ENCODE peak calls at places on chromosomes 13 and 19, in five cellular contexts. One of them, this sample, is unnamed.

GRCh38 chr19:11767633-11768133 is 883 bp downstream of the ZNF441 start:
- DNase-seq in CD8-positive, alpha-beta T cell: no peak
- DNase-seq in body of pancreas: peak
- DNase-seq in activated CD8-positive, alpha-beta T cell treated with anti-CD3 and anti-CD28 coated beads for 36 hours: peak
- DNase-seq in tibial nerve: peak
- DNase-seq in this sample: no peak

GRCh38 chr19:416416-416815 is 7.5 kb upstream of the C2CD4C start:
- DNase-seq in CD8-positive, alpha-beta T cell: no peak
- DNase-seq in activated CD8-positive, alpha-beta T cell treated with anti-CD3 and anti-CD28 coated beads for 36 hours: no peak
- DNase-seq in tibial nerve: no peak
- DNase-seq in body of pancreas: no peak
- DNase-seq in this sample: no peak

GRCh38 chr19:19098703-19099632 is 35.2 kb downstream of the SLC25A42 start:
- DNase-seq in activated CD8-positive, alpha-beta T cell treated with anti-CD3 and anti-CD28 coated beads for 36 hours: no peak
- DNase-seq in tibial nerve: no peak
- DNase-seq in CD8-positive, alpha-beta T cell: no peak
- DNase-seq in body of pancreas: no peak
- DNase-seq in this sample: no peak

GRCh38 chr19:17332677-17333581 is 1.7 kb downstream of the ANO8 start:
- DNase-seq in CD8-positive, alpha-beta T cell: no peak
- DNase-seq in activated CD8-positive, alpha-beta T cell treated with anti-CD3 and anti-CD28 coated beads for 36 hours: peak
- DNase-seq in tibial nerve: no peak
- DNase-seq in body of pancreas: peak
- DNase-seq in this sample: no peak

GRCh38 chr19:15418112-15418587 is 638 bp downstream of the AKAP8L start:
- DNase-seq in tibial nerve: no peak
- DNase-seq in body of pancreas: peak
- DNase-seq in CD8-positive, alpha-beta T cell: no peak
- DNase-seq in activated CD8-positive, alpha-beta T cell treated with anti-CD3 and anti-CD28 coated beads for 36 hours: no peak
- DNase-seq in this sample: no peak

GRCh38 chr13:100347941-100348340 is 240.6 kb downstream of the GGACT start:
- DNase-seq in tibial nerve: no peak
- DNase-seq in body of pancreas: no peak
- DNase-seq in activated CD8-positive, alpha-beta T cell treated with anti-CD3 and anti-CD28 coated beads for 36 hours: no peak
- DNase-seq in CD8-positive, alpha-beta T cell: no peak
- DNase-seq in this sample: no peak

GRCh38 chr19:46107371-46107770 is 17.1 kb downstream of the IGFL3 start:
- DNase-seq in CD8-positive, alpha-beta T cell: no peak
- DNase-seq in body of pancreas: no peak
- DNase-seq in activated CD8-positive, alpha-beta T cell treated with anti-CD3 and anti-CD28 coated beads for 36 hours: no peak
- DNase-seq in tibial nerve: no peak
- DNase-seq in this sample: no peak

GRCh38 chr13:101127741-101128353 is 288.5 kb downstream of the NALCN start:
- DNase-seq in CD8-positive, alpha-beta T cell: no peak
- DNase-seq in tibial nerve: peak
- DNase-seq in body of pancreas: peak
- DNase-seq in activated CD8-positive, alpha-beta T cell treated with anti-CD3 and anti-CD28 coated beads for 36 hours: peak
- DNase-seq in this sample: no peak

GRCh38 chr13:46334008-46334407 is 53.0 kb downstream of the RUBCNL start:
- DNase-seq in tibial nerve: no peak
- DNase-seq in CD8-positive, alpha-beta T cell: no peak
- DNase-seq in body of pancreas: no peak
- DNase-seq in activated CD8-positive, alpha-beta T cell treated with anti-CD3 and anti-CD28 coated beads for 36 hours: no peak
- DNase-seq in this sample: no peak

GRCh38 chr19:16326401-16327130 is 1.9 kb downstream of the KLF2 start:
- DNase-seq in CD8-positive, alpha-beta T cell: peak
- DNase-seq in tibial nerve: no peak
- DNase-seq in body of pancreas: no peak
- DNase-seq in activated CD8-positive, alpha-beta T cell treated with anti-CD3 and anti-CD28 coated beads for 36 hours: no peak
- DNase-seq in this sample: no peak

GRCh38 chr13:77215543-77215942 is 111.4 kb downstream of the MYCBP2 start:
- DNase-seq in CD8-positive, alpha-beta T cell: no peak
- DNase-seq in activated CD8-positive, alpha-beta T cell treated with anti-CD3 and anti-CD28 coated beads for 36 hours: no peak
- DNase-seq in tibial nerve: no peak
- DNase-seq in body of pancreas: no peak
- DNase-seq in this sample: no peak

GRCh38 chr19:36436531-36436930 is 18.1 kb upstream of the ZFP82 start:
- DNase-seq in body of pancreas: no peak
- DNase-seq in activated CD8-positive, alpha-beta T cell treated with anti-CD3 and anti-CD28 coated beads for 36 hours: no peak
- DNase-seq in tibial nerve: no peak
- DNase-seq in CD8-positive, alpha-beta T cell: no peak
- DNase-seq in this sample: no peak

GRCh38 chr19:13847900-13848677 is 28.8 kb upstream of the NANOS3 start:
- DNase-seq in CD8-positive, alpha-beta T cell: no peak
- DNase-seq in activated CD8-positive, alpha-beta T cell treated with anti-CD3 and anti-CD28 coated beads for 36 hours: no peak
- DNase-seq in body of pancreas: no peak
- DNase-seq in tibial nerve: no peak
- DNase-seq in this sample: no peak

GRCh38 chr19:1618157-1619093 is 13.2 kb upstream of the UQCR11 start:
- DNase-seq in CD8-positive, alpha-beta T cell: no peak
- DNase-seq in activated CD8-positive, alpha-beta T cell treated with anti-CD3 and anti-CD28 coated beads for 36 hours: peak
- DNase-seq in body of pancreas: peak
- DNase-seq in tibial nerve: no peak
- DNase-seq in this sample: no peak

GRCh38 chr13:68234278-68234677 is 1004.1 kb upstream of the PCDH9 start:
- DNase-seq in tibial nerve: no peak
- DNase-seq in activated CD8-positive, alpha-beta T cell treated with anti-CD3 and anti-CD28 coated beads for 36 hours: no peak
- DNase-seq in CD8-positive, alpha-beta T cell: no peak
- DNase-seq in body of pancreas: no peak
- DNase-seq in this sample: no peak

GRCh38 chr19:4831351-4832340 is at the start of gene TICAM1:
- DNase-seq in CD8-positive, alpha-beta T cell: peak
- DNase-seq in body of pancreas: peak
- DNase-seq in activated CD8-positive, alpha-beta T cell treated with anti-CD3 and anti-CD28 coated beads for 36 hours: peak
- DNase-seq in tibial nerve: peak
- DNase-seq in this sample: no peak

GRCh38 chr19:38216785-38217746 is 7.0 kb downstream of the DPF1 start:
- DNase-seq in tibial nerve: no peak
- DNase-seq in CD8-positive, alpha-beta T cell: no peak
- DNase-seq in body of pancreas: no peak
- DNase-seq in activated CD8-positive, alpha-beta T cell treated with anti-CD3 and anti-CD28 coated beads for 36 hours: no peak
- DNase-seq in this sample: no peak

GRCh38 chr19:2494084-2494446 is 18.1 kb downstream of the GADD45B start:
- DNase-seq in CD8-positive, alpha-beta T cell: no peak
- DNase-seq in tibial nerve: no peak
- DNase-seq in body of pancreas: peak
- DNase-seq in activated CD8-positive, alpha-beta T cell treated with anti-CD3 and anti-CD28 coated beads for 36 hours: no peak
- DNase-seq in this sample: no peak

DNA sequence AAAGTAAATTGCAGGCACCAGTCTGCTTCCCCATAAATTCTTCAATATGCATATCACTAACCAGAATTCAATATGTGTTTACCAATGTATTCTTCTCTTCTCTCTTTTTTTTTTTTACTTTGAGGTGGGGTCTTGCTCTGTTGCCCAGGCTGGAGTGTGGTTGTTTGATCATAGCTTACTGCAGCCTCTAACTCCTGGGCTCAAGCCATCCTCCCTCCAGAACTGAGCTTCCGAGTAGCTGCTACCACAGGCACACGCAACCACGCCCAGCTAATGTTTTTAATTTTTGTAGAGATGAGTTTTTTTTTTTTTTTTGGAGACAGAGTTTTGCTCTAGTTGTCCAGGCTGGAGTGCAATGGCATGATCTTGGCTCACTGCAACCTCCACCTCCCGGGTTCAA is 16.8 kb downstream of the LTBP4 start:
- DNase-seq in activated CD8-positive, alpha-beta T cell treated with anti-CD3 and anti-CD28 coated beads for 36 hours: no peak
- DNase-seq in body of pancreas: no peak
- DNase-seq in CD8-positive, alpha-beta T cell: no peak
- DNase-seq in tibial nerve: no peak
- DNase-seq in this sample: no peak
- TF ChIP-seq CTCF in activated CD8-positive, alpha-beta T cell treated with anti-CD3 and anti-CD28 coated beads for 36 hours: no peak
- TF ChIP-seq CTCF in body of pancreas: no peak
- TF ChIP-seq CTCF in CD8-positive, alpha-beta T cell: no peak
- TF ChIP-seq CTCF in tibial nerve: no peak
- TF ChIP-seq CTCF in this sample: no peak

DNA sequence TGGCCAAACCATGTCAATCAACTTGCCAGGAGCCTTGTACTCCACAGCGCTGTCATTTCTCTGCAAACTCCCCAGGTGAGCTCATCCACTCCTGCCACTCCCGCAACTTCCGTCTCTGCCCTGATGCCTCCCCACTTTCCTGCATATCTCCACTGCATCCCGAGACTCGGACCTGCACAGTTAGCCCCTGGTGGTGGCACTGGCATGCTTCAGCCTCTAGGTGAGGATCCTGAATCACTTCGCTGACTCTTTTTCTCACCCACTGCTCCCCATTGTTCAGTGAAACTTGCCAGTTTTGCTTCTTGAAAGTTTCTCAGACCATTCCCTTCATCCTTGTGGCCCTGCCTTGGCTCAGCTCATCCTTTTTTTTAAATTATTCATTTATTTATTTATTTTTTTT is 3.4 kb upstream of the CTU1 start:
- DNase-seq in activated CD8-positive, alpha-beta T cell treated with anti-CD3 and anti-CD28 coated beads for 36 hours: no peak
- DNase-seq in body of pancreas: no peak
- DNase-seq in tibial nerve: no peak
- DNase-seq in CD8-positive, alpha-beta T cell: no peak
- DNase-seq in this sample: no peak
- TF ChIP-seq CTCF in activated CD8-positive, alpha-beta T cell treated with anti-CD3 and anti-CD28 coated beads for 36 hours: peak
- TF ChIP-seq CTCF in body of pancreas: no peak
- TF ChIP-seq CTCF in tibial nerve: no peak
- TF ChIP-seq CTCF in CD8-positive, alpha-beta T cell: no peak
- TF ChIP-seq CTCF in this sample: peak

GRCh38 chr13:71754407-71754974 is 112.5 kb downstream of the DACH1 start:
- DNase-seq in tibial nerve: peak
- DNase-seq in body of pancreas: peak
- DNase-seq in CD8-positive, alpha-beta T cell: no peak
- DNase-seq in activated CD8-positive, alpha-beta T cell treated with anti-CD3 and anti-CD28 coated beads for 36 hours: no peak
- DNase-seq in this sample: no peak
- TF ChIP-seq CTCF in tibial nerve: peak
- TF ChIP-seq CTCF in body of pancreas: no peak
- TF ChIP-seq CTCF in CD8-positive, alpha-beta T cell: no peak
- TF ChIP-seq CTCF in activated CD8-positive, alpha-beta T cell treated with anti-CD3 and anti-CD28 coated beads for 36 hours: no peak
- TF ChIP-seq CTCF in this sample: peak

GRCh38 chr19:39540333-39540673 is 342 bp upstream of the EID2 start:
- DNase-seq in tibial nerve: no peak
- DNase-seq in activated CD8-positive, alpha-beta T cell treated with anti-CD3 and anti-CD28 coated beads for 36 hours: no peak
- DNase-seq in body of pancreas: no peak
- DNase-seq in CD8-positive, alpha-beta T cell: no peak
- DNase-seq in this sample: no peak
- TF ChIP-seq CTCF in tibial nerve: no peak
- TF ChIP-seq CTCF in activated CD8-positive, alpha-beta T cell treated with anti-CD3 and anti-CD28 coated beads for 36 hours: peak
- TF ChIP-seq CTCF in body of pancreas: no peak
- TF ChIP-seq CTCF in CD8-positive, alpha-beta T cell: peak
- TF ChIP-seq CTCF in this sample: peak

DNA sequence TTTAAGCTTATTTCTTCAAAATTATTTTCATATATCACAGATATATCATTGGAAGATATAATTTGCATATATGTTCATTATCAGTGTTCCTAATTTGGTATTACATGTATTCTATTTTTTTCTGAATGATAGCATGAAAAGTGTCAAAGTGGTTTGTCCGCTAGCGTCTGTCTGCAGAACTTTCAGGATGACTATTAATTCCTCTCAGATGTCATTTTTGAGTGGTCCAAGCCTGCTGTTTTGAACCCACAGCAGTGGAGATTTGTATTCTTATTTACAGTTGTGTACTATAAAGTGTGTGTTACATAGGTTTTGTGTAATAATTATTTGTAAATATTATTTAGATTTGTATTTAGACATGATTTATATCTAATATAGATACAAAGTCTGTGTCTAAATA is 8.5 kb downstream of the UTP14C start:
- DNase-seq in activated CD8-positive, alpha-beta T cell treated with anti-CD3 and anti-CD28 coated beads for 36 hours: no peak
- DNase-seq in body of pancreas: no peak
- DNase-seq in CD8-positive, alpha-beta T cell: no peak
- DNase-seq in tibial nerve: no peak
- DNase-seq in this sample: no peak
- TF ChIP-seq CTCF in activated CD8-positive, alpha-beta T cell treated with anti-CD3 and anti-CD28 coated beads for 36 hours: no peak
- TF ChIP-seq CTCF in body of pancreas: no peak
- TF ChIP-seq CTCF in CD8-positive, alpha-beta T cell: no peak
- TF ChIP-seq CTCF in tibial nerve: no peak
- TF ChIP-seq CTCF in this sample: no peak

GRCh38 chr13:32025730-32026129 is 5.8 kb upstream of the FRY start:
- DNase-seq in CD8-positive, alpha-beta T cell: no peak
- DNase-seq in tibial nerve: no peak
- DNase-seq in activated CD8-positive, alpha-beta T cell treated with anti-CD3 and anti-CD28 coated beads for 36 hours: no peak
- DNase-seq in body of pancreas: no peak
- DNase-seq in this sample: no peak

GRCh38 chr13:32026619-32027018 is 5.0 kb upstream of the FRY start:
- DNase-seq in body of pancreas: no peak
- DNase-seq in activated CD8-positive, alpha-beta T cell treated with anti-CD3 and anti-CD28 coated beads for 36 hours: no peak
- DNase-seq in tibial nerve: no peak
- DNase-seq in CD8-positive, alpha-beta T cell: no peak
- DNase-seq in this sample: no peak

GRCh38 chr13:32023096-32023495 is 8.5 kb upstream of the FRY start:
- DNase-seq in body of pancreas: no peak
- DNase-seq in tibial nerve: no peak
- DNase-seq in CD8-positive, alpha-beta T cell: no peak
- DNase-seq in activated CD8-positive, alpha-beta T cell treated with anti-CD3 and anti-CD28 coated beads for 36 hours: no peak
- DNase-seq in this sample: no peak

GRCh38 chr13:32023698-32024097 is 7.9 kb upstream of the FRY start:
- DNase-seq in tibial nerve: no peak
- DNase-seq in activated CD8-positive, alpha-beta T cell treated with anti-CD3 and anti-CD28 coated beads for 36 hours: no peak
- DNase-seq in CD8-positive, alpha-beta T cell: no peak
- DNase-seq in body of pancreas: no peak
- DNase-seq in this sample: no peak

GRCh38 chr13:32024750-32025149 is 6.8 kb upstream of the FRY start:
- DNase-seq in body of pancreas: no peak
- DNase-seq in activated CD8-positive, alpha-beta T cell treated with anti-CD3 and anti-CD28 coated beads for 36 hours: no peak
- DNase-seq in CD8-positive, alpha-beta T cell: no peak
- DNase-seq in tibial nerve: no peak
- DNase-seq in this sample: no peak
- TF ChIP-seq CTCF in body of pancreas: no peak
- TF ChIP-seq CTCF in activated CD8-positive, alpha-beta T cell treated with anti-CD3 and anti-CD28 coated beads for 36 hours: no peak
- TF ChIP-seq CTCF in CD8-positive, alpha-beta T cell: no peak
- TF ChIP-seq CTCF in tibial nerve: no peak
- TF ChIP-seq CTCF in this sample: no peak

GRCh38 chr13:98065468-98065867 is 77.4 kb upstream of the FARP1 start:
- DNase-seq in tibial nerve: no peak
- DNase-seq in body of pancreas: no peak
- DNase-seq in activated CD8-positive, alpha-beta T cell treated with anti-CD3 and anti-CD28 coated beads for 36 hours: no peak
- DNase-seq in CD8-positive, alpha-beta T cell: no peak
- DNase-seq in this sample: no peak
- TF ChIP-seq CTCF in tibial nerve: no peak
- TF ChIP-seq CTCF in body of pancreas: no peak
- TF ChIP-seq CTCF in activated CD8-positive, alpha-beta T cell treated with anti-CD3 and anti-CD28 coated beads for 36 hours: no peak
- TF ChIP-seq CTCF in CD8-positive, alpha-beta T cell: no peak
- TF ChIP-seq CTCF in this sample: no peak

DNA sequence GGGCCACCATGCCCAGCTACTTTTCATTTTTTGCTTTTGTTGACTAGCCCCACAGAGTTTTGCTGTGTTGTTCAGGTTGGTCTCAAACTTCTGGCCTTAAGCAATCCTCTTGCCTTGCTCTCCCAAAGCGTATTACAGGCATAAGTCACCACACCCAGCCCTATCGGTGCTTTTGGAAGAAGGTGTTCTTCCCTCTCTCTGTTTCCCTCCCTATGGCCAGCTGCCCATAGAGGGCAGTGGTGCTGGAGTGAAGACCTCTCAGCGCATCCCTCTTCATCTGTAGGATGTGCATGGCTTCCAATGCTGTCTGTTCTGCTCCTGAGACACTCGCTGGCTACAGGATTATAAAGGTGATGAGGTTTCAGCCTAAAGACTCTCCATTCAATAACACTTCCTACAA is 1.3 kb upstream of the CD22 start:
- DNase-seq in CD8-positive, alpha-beta T cell: no peak
- DNase-seq in tibial nerve: no peak
- DNase-seq in activated CD8-positive, alpha-beta T cell treated with anti-CD3 and anti-CD28 coated beads for 36 hours: no peak
- DNase-seq in body of pancreas: no peak
- DNase-seq in this sample: no peak
- TF ChIP-seq CTCF in CD8-positive, alpha-beta T cell: no peak
- TF ChIP-seq CTCF in tibial nerve: no peak
- TF ChIP-seq CTCF in activated CD8-positive, alpha-beta T cell treated with anti-CD3 and anti-CD28 coated beads for 36 hours: no peak
- TF ChIP-seq CTCF in body of pancreas: no peak
- TF ChIP-seq CTCF in this sample: peak